ENCODE peak calls at places on chromosomes 12 and 14, in ten cellular contexts. L is stomach, Q is endothelial cell of umbilical vein, O is transverse colon, S is prostate gland, Z is uterus, H is A549, W is ovary, I is HCT116, D is esophagus squamous epithelium. P is an unnamed sample. For H3K4me1, the result is how much of the 10 kb centered on the place peaks cover.

GRCh38 chr14:46399049-46399448 is 252.5 kb downstream of the RPL10L start:
- DNase-seq in L (no peak), Q (no peak), O (peak), S (no peak), Z (no peak), H (no peak), W (no peak), I (no peak), D (no peak), P (no peak)

GRCh38 chr12:114481200-114481535 is 75.2 kb upstream of the TBX5 start:
- DNase-seq in L (no peak), Q (no peak), O (no peak), S (no peak), Z (no peak), H (no peak), W (no peak), I (no peak), D (no peak), P (no peak)

GRCh38 chr12:87995581-87996178 is 33.5 kb downstream of the C12orf50 start:
- DNase-seq in L (peak), Q (peak), O (peak), S (peak), Z (peak), H (peak), W (peak), I (peak), D (no peak), P (no peak)

GRCh38 chr12:75690556-75690955 is 179.1 kb upstream of the KRR1 start:
- DNase-seq in L (no peak), Q (no peak), O (no peak), S (no peak), Z (no peak), H (peak), W (no peak), I (no peak), D (no peak), P (no peak)

GRCh38 chr12:55675671-55676070 is 32.0 kb downstream of the ITGA7 start:
- DNase-seq in L (no peak), Q (no peak), O (peak), S (no peak), Z (no peak), H (no peak), W (no peak), I (no peak), D (no peak), P (peak)

GRCh38 chr12:47032644-47033043 is 46.8 kb upstream of the PCED1B start:
- DNase-seq in L (no peak), Q (peak), O (no peak), S (no peak), Z (no peak), H (peak), W (no peak), I (peak), D (no peak), P (no peak)

GRCh38 chr14:106605548-106606448 is 1079.4 kb downstream of the TMEM121 start:
- DNase-seq in L (peak), Q (no peak), O (peak), S (no peak), Z (no peak), H (peak), W (no peak), I (no peak), D (peak), P (no peak)

GRCh38 chr14:84527706-84528105 is 1002.2 kb upstream of the FLRT2 start:
- DNase-seq in L (no peak), Q (no peak), O (no peak), S (no peak), Z (no peak), H (no peak), W (no peak), I (no peak), D (no peak), P (no peak)

GRCh38 chr12:3230758-3231375 is 153.7 kb downstream of the TSPAN9 start:
- DNase-seq in L (no peak), Q (no peak), O (no peak), S (no peak), Z (no peak), H (no peak), W (no peak), I (no peak), D (no peak), P (no peak)

GRCh38 chr14:91041450-91041849 is 19.0 kb downstream of the RPS6KA5 start:
- DNase-seq in L (no peak), Q (no peak), O (no peak), S (no peak), Z (no peak), H (no peak), W (no peak), I (no peak), D (no peak), P (no peak)

GRCh38 chr12:61250303-61250702 is 1009.9 kb upstream of the USP15 start:
- DNase-seq in L (no peak), Q (no peak), O (no peak), S (no peak), Z (no peak), H (no peak), W (no peak), I (no peak), D (no peak), P (no peak)

GRCh38 chr12:47361389-47362031 is 281.8 kb upstream of the AMIGO2 start:
- DNase-seq in L (no peak), Q (no peak), O (peak), S (no peak), Z (peak), H (peak), W (peak), I (no peak), D (peak), P (no peak)

DNA sequence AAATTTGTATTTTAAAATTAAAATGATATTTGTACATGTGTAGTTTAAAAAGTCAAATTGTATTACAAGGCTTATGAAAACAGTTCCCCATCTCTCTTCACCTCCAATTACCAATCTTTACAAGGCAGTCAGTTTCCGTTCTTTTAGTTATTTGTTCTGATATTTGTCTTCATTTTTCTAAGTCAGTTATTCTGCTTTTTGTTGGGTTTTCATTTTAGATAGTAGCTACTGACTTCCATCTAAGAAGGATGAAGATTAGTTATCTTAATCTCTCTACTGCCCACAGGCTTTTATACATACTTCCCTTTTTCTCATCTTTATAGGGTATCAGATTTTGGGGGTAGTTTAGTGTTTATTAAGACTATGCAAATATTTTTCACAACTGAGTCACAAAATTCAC is 38.4 kb downstream of the FRS2 start:
- DNase-seq in L (no peak), Q (no peak), O (no peak), S (no peak), Z (no peak), H (no peak), W (no peak), I (no peak), D (no peak), P (no peak)
- H3K4me1 ChIP-seq in L (half or more), Q (under half), O (under half), S (under half), Z (under half), H (half or more), W (under half), I (under half), D (half or more), P (half or more)

GRCh38 chr12:106631150-106631549 is 48.3 kb downstream of the RFX4 start:
- DNase-seq in L (no peak), Q (no peak), O (no peak), S (no peak), Z (no peak), H (no peak), W (no peak), I (no peak), D (no peak), P (no peak)
- TF ChIP-seq CTCF in L (no peak), Q (no peak), O (no peak), S (no peak), Z (no peak), H (no peak), W (no peak), I (peak), D (no peak), P (no peak)

DNA sequence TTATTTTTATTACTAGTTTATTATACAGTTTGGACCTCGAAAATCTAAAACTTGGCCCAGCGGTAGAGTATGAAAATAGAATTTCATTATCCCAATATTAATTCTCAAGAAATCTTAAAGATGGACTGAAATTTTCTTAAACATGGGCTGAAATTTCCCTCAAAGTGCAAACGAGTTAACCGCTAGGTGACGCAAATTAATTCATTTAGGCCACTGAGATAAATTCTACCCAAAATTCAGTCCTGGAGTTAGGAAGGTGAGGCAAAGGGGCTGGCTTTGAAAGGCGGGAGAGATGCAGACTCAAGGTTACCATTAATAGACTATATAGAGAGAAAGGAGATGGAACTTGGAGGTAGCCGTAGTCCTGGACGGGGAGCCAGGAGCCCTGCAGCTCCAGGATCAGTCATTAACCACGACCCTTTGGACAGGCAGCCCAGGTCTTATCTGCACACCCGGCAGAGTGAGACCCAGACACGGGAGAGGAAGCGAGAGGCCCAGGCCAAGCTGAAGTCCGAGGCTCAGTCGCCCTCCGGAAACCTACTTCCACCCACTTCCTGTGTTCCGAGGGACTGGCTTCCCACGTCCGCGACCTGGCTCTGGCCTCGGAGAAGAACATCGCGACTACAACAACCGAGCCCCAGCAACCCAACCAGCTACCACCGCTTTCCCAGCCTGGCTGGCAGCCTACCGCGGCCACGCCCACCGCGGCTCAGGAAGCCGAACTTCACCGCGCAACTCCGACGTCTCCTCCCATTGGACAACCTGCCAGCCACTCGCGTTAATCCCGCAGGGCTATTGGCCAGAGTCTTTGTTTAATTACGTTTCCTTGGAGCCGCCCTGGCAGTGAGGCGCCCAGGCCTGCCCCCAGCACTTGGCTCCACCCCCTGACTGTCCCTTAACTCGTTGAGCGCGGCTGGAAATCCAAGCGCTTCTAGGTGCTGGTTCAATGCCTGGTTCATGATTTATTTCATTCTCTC is at the start of gene EFCAB11:
- DNase-seq in L (peak), Q (peak), O (peak), S (peak), Z (peak), H (peak), W (peak), I (peak), D (peak), P (peak)
- TF ChIP-seq POLR2A in L (no peak), Q (peak), O (peak), S (peak), Z (no peak), H (peak), W (no peak), I (peak), D (no peak), P (no peak)

DNA sequence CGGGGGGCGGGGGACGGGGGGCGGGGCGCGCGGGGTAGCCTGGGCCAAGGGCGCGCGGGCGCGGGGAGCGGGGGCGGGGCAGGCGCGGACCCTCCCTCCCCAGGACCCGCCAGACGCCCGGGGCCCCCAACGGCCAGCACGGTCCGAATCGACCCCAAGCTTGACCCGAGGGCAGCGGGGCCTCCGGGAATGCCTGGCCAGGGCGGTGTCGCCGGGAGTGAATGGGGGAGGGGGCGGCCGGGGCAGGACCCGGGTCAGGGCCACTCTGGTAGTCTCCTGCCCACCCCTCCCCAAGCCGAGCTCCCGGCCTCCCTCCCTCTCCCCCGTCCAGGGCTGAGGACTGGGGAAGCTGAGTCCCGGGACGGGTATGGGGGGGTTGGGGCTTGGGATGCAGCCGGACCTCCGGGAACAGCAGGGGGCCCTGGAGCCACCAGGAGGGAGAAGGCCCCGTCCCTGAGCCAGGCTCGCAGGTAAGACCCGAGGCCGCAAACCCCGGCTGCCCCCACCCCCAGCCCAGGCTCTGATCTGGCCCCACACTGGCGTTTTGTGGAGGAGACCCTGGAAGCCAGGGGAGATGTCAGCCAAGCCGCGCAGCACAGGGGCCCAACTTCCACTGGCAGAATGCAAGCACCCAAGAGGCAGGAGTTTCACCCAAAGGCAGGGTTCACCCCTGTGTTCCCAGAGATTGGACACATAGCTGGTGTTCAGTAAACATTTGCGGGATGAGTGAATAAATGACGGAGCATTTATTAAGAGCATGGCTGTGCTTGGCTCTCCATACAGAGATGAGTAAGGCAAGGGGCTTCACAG is 555 bp upstream of the GALNT9 start:
- DNase-seq in L (no peak), Q (no peak), O (no peak), S (no peak), Z (no peak), H (no peak), W (no peak), I (no peak), D (no peak), P (no peak)
- H3K4me1 ChIP-seq in L (under half), Q (under half), O (under half), S (under half), Z (under half), H (under half), W (under half), I (under half), D (under half), P (under half)

GRCh38 chr12:68786929-68787328 is 21.0 kb upstream of the MDM2 start:
- DNase-seq in L (no peak), Q (no peak), O (no peak), S (no peak), Z (no peak), H (no peak), W (no peak), I (no peak), D (no peak), P (no peak)
- TF ChIP-seq CTCF in L (no peak), Q (no peak), O (peak), S (no peak), Z (no peak), H (no peak), W (no peak), I (peak), D (no peak), P (no peak)

DNA sequence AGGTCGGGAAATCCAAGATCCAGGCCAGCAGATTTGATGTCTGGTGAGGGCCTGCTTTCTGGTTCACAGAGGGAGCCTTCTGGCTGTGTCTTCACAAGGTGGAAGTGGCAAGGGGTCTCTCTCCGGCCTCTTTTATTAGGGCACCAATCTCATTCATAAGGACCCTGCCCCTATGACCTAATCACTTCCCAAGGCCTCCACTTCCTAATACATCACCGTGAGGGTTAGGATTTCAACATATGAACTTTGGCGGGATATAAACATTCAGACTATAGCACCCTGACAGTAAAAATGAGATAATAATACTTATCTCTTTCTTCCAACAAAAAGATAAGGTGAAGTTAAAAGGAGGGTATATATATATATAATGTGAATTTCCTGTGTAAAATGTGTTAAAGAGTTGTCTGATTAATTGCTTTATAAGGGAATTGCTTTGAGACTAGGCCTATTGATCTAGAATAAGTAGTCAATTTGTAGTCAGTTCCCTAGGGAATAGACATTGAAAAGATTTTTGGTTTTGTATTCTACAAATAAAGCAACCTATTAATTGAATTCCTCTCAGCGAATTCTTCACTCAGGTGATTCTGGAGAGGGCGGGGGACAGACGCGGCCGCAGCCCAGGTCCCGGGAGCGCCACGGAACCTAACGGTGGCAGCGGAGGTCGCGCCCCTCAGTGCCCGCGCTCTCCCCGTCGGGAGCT is 516 bp upstream of the LGALS3 start:
- DNase-seq in L (no peak), Q (no peak), O (no peak), S (peak), Z (no peak), H (no peak), W (no peak), I (no peak), D (no peak), P (no peak)
- TF ChIP-seq POLR2A in L (no peak), Q (no peak), O (peak), S (no peak), Z (no peak), H (no peak), W (no peak), I (no peak), D (no peak), P (peak)

GRCh38 chr14:50821471-50822464 is 9.2 kb downstream of the NIN start:
- DNase-seq in L (peak), Q (no peak), O (peak), S (no peak), Z (no peak), H (no peak), W (no peak), I (no peak), D (no peak), P (no peak)

GRCh38 chr14:50823051-50823762 is 7.8 kb downstream of the NIN start:
- DNase-seq in L (no peak), Q (no peak), O (no peak), S (no peak), Z (no peak), H (no peak), W (no peak), I (no peak), D (no peak), P (no peak)

GRCh38 chr14:50825307-50825706 is 5.7 kb downstream of the NIN start:
- DNase-seq in L (no peak), Q (no peak), O (no peak), S (no peak), Z (no peak), H (no peak), W (no peak), I (no peak), D (no peak), P (no peak)

GRCh38 chr14:50822501-50823042 is 8.4 kb downstream of the NIN start:
- DNase-seq in L (no peak), Q (no peak), O (no peak), S (no peak), Z (no peak), H (no peak), W (no peak), I (no peak), D (no peak), P (no peak)

DNA sequence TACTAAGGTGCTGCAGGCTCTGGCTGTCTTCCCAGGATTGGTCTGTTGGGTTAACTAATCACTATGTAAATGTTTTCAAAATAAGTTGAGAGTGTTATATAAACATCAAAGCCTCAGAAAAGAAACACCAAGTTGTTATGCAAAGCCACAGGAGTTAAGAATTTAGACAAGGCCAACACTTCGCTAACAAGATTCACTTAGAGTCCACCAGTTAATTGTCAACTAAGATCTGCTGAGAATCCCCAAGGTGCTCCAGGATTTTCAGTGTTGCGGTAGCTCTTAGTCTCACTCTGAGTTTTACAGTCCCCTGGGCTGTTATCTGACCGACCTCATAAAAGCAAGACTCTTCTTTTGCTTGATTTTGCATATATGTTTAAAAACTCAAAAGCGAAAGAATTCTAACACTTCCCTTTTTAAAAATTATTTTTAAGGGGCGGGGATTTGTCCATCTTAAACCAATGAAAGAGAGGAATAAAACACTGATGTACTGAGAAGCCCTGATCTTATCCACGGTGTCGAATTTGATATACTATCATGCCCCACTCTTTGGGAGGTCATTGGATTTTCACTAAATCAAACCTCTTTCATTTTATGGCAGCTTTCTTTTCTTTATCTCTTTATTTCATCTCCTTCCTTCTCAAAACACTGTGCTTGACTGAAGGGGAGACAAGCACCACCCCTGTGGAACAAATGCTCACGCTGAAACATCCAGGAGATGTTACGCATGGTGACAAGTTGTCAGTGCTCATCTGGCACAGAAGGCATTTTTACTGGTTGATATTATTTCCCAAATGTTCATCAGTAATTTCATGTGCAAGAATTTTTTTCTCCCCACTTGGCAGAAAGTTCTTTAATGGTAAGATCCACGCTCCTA is 7.0 kb downstream of the NIN start:
- DNase-seq in L (peak), Q (no peak), O (no peak), S (no peak), Z (no peak), H (no peak), W (no peak), I (no peak), D (no peak), P (no peak)
- H3K4me1 ChIP-seq in L (half or more), Q (under half), O (under half), S (under half), Z (under half), H (under half), W (under half), I (under half), D (half or more), P (under half)

P was measured in sigmoid colon.